ENCODE peak calls at places on chromosomes 12 and 14, in six cellular contexts. One of them, this sample, is unnamed.

GRCh38 chr12:28140404-28140803 is 49.9 kb upstream of the CCDC91 start:
- DNase-seq in A549: no peak
- DNase-seq in GM12878: no peak
- DNase-seq in H1: no peak
- DNase-seq in SK-N-SH: no peak
- DNase-seq in K562: no peak
- DNase-seq in this sample: no peak

GRCh38 chr12:107320031-107320928 is 226.9 kb upstream of the CRY1 start:
- DNase-seq in A549: peak
- DNase-seq in GM12878: no peak
- DNase-seq in H1: peak
- DNase-seq in SK-N-SH: peak
- DNase-seq in K562: no peak
- DNase-seq in this sample: peak

GRCh38 chr12:107304588-107305532 is 211.5 kb upstream of the CRY1 start:
- DNase-seq in A549: no peak
- DNase-seq in GM12878: no peak
- DNase-seq in H1: no peak
- DNase-seq in SK-N-SH: no peak
- DNase-seq in K562: no peak
- DNase-seq in this sample: no peak

GRCh38 chr12:130752692-130753230 is 36.7 kb upstream of the RIMBP2 start:
- DNase-seq in A549: no peak
- DNase-seq in GM12878: no peak
- DNase-seq in H1: peak
- DNase-seq in SK-N-SH: peak
- DNase-seq in K562: no peak
- DNase-seq in this sample: no peak

GRCh38 chr12:28223853-28224252 is 33.6 kb downstream of the CCDC91 start:
- DNase-seq in A549: no peak
- DNase-seq in GM12878: no peak
- DNase-seq in H1: no peak
- DNase-seq in SK-N-SH: no peak
- DNase-seq in K562: no peak
- DNase-seq in this sample: no peak

GRCh38 chr14:79584679-79585078 is 626.6 kb downstream of the DIO2 start:
- DNase-seq in A549: no peak
- DNase-seq in GM12878: no peak
- DNase-seq in H1: no peak
- DNase-seq in SK-N-SH: no peak
- DNase-seq in K562: no peak
- DNase-seq in this sample: no peak

GRCh38 chr12:48003226-48004038 is 844 bp downstream of the COL2A1 start:
- DNase-seq in A549: peak
- DNase-seq in GM12878: no peak
- DNase-seq in H1: no peak
- DNase-seq in SK-N-SH: no peak
- DNase-seq in K562: no peak
- DNase-seq in this sample: no peak

GRCh38 chr12:123078114-123078465 is 72.8 kb downstream of the PITPNM2 start:
- DNase-seq in A549: no peak
- DNase-seq in GM12878: no peak
- DNase-seq in H1: no peak
- DNase-seq in SK-N-SH: peak
- DNase-seq in K562: no peak
- DNase-seq in this sample: no peak

GRCh38 chr12:52313461-52313860 is 7.7 kb downstream of the KRT83 start:
- DNase-seq in A549: no peak
- DNase-seq in GM12878: no peak
- DNase-seq in H1: no peak
- DNase-seq in SK-N-SH: no peak
- DNase-seq in K562: no peak
- DNase-seq in this sample: no peak

GRCh38 chr12:89695830-89696229 is 12.8 kb downstream of the ATP2B1 start:
- DNase-seq in A549: no peak
- DNase-seq in GM12878: no peak
- DNase-seq in H1: no peak
- DNase-seq in SK-N-SH: no peak
- DNase-seq in K562: no peak
- DNase-seq in this sample: no peak

GRCh38 chr14:102898298-102898697 is 24.2 kb upstream of the AMN start:
- DNase-seq in A549: no peak
- DNase-seq in GM12878: no peak
- DNase-seq in H1: no peak
- DNase-seq in SK-N-SH: no peak
- DNase-seq in K562: no peak
- DNase-seq in this sample: no peak

GRCh38 chr14:103256406-103256805 is 77.6 kb upstream of the EIF5 start:
- DNase-seq in A549: no peak
- DNase-seq in GM12878: no peak
- DNase-seq in H1: peak
- DNase-seq in SK-N-SH: no peak
- DNase-seq in K562: no peak
- DNase-seq in this sample: no peak

GRCh38 chr12:124698211-124698997 is 131.0 kb upstream of the NCOR2 start:
- DNase-seq in A549: no peak
- DNase-seq in GM12878: no peak
- DNase-seq in H1: no peak
- DNase-seq in SK-N-SH: no peak
- DNase-seq in K562: no peak
- DNase-seq in this sample: no peak

GRCh38 chr12:128726866-128727265 is 96.9 kb downstream of the SLC15A4 start:
- DNase-seq in A549: no peak
- DNase-seq in GM12878: no peak
- DNase-seq in H1: no peak
- DNase-seq in SK-N-SH: no peak
- DNase-seq in K562: no peak
- DNase-seq in this sample: no peak

GRCh38 chr14:39372656-39373055 is 59.6 kb downstream of the FBXO33 start:
- DNase-seq in A549: no peak
- DNase-seq in GM12878: no peak
- DNase-seq in H1: no peak
- DNase-seq in SK-N-SH: no peak
- DNase-seq in K562: no peak
- DNase-seq in this sample: no peak

GRCh38 chr14:52455291-52456088 is 96.8 kb downstream of the TXNDC16 start:
- DNase-seq in A549: no peak
- DNase-seq in GM12878: no peak
- DNase-seq in H1: no peak
- DNase-seq in SK-N-SH: no peak
- DNase-seq in K562: no peak
- DNase-seq in this sample: no peak

GRCh38 chr12:68883151-68883550 is 49.8 kb downstream of the CPM start:
- DNase-seq in A549: no peak
- DNase-seq in GM12878: no peak
- DNase-seq in H1: no peak
- DNase-seq in SK-N-SH: no peak
- DNase-seq in K562: no peak
- DNase-seq in this sample: no peak

GRCh38 chr12:124857921-124858461 is 5.7 kb downstream of the SCARB1 start:
- DNase-seq in A549: no peak
- DNase-seq in GM12878: no peak
- DNase-seq in H1: no peak
- DNase-seq in SK-N-SH: no peak
- DNase-seq in K562: no peak
- DNase-seq in this sample: no peak

GRCh38 chr12:107564946-107565345 is 120.7 kb upstream of the PWP1 start:
- DNase-seq in A549: no peak
- DNase-seq in GM12878: no peak
- DNase-seq in H1: no peak
- DNase-seq in SK-N-SH: no peak
- DNase-seq in K562: no peak
- DNase-seq in this sample: peak

GRCh38 chr14:70665448-70666363 is 24.0 kb downstream of the TTC9 start:
- DNase-seq in A549: peak
- DNase-seq in GM12878: peak
- DNase-seq in H1: no peak
- DNase-seq in SK-N-SH: no peak
- DNase-seq in K562: no peak
- DNase-seq in this sample: no peak

GRCh38 chr12:111745201-111745600 is 21.5 kb upstream of the ALDH2 start:
- DNase-seq in A549: no peak
- DNase-seq in GM12878: no peak
- DNase-seq in H1: no peak
- DNase-seq in SK-N-SH: no peak
- DNase-seq in K562: no peak
- DNase-seq in this sample: no peak

GRCh38 chr12:40137252-40137651 is 31.4 kb upstream of the SLC2A13 start:
- DNase-seq in A549: no peak
- DNase-seq in GM12878: no peak
- DNase-seq in H1: no peak
- DNase-seq in SK-N-SH: no peak
- DNase-seq in K562: no peak
- DNase-seq in this sample: no peak

GRCh38 chr14:105023144-105023543 is 2.3 kb upstream of the CDCA4 start:
- DNase-seq in A549: no peak
- DNase-seq in GM12878: no peak
- DNase-seq in H1: no peak
- DNase-seq in SK-N-SH: no peak
- DNase-seq in K562: no peak
- DNase-seq in this sample: no peak

GRCh38 chr12:91311081-91311480 is 128.5 kb upstream of the DCN start:
- DNase-seq in A549: no peak
- DNase-seq in GM12878: no peak
- DNase-seq in H1: no peak
- DNase-seq in SK-N-SH: no peak
- DNase-seq in K562: no peak
- DNase-seq in this sample: no peak

GRCh38 chr12:91309450-91309849 is 126.8 kb upstream of the DCN start:
- DNase-seq in A549: no peak
- DNase-seq in GM12878: no peak
- DNase-seq in H1: no peak
- DNase-seq in SK-N-SH: no peak
- DNase-seq in K562: no peak
- DNase-seq in this sample: no peak

DNA sequence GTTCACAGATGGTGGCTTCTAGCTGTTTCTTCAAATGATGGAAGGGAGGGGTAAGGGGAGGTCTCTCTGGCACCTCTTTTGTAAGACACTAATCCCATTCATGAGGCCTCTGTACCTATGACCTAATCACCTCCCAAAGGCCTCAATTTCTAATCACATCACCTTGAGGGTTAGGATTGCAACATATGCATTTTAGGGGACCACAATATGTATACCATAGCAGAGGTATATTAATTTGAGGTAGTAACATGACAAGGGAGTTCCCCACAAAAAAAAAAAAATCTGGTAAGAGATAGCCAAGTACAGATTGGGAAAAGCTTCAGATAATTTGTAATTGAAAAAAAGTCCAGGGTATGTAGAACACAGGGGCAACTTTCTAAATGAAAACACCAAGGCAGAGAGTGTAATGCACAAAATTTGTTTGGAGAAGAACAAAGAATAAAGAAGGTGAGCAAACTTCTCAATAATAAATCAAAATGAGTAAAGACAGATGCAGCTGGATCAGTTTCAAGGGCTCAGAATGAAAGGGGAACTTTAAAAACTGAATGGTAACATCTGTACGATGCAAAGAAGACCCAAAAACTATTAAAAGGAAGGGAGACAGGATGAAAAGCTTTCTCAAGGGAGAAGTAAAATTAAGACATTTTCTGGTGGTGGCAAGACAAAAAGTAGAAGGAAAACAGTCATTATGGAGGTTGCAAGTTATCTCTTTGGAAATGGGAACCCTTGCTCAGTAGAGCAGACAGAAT is 125.5 kb upstream of the DCN start:
- DNase-seq in A549: no peak
- DNase-seq in GM12878: no peak
- DNase-seq in H1: no peak
- DNase-seq in SK-N-SH: no peak
- DNase-seq in K562: no peak
- DNase-seq in this sample: no peak
- TF ChIP-seq CHD2 in A549: no peak
- TF ChIP-seq CHD2 in GM12878: no peak
- TF ChIP-seq CHD2 in H1: no peak
- TF ChIP-seq CHD2 in SK-N-SH: no peak
- TF ChIP-seq CHD2 in K562: no peak
- TF ChIP-seq CHD2 in this sample: no peak

GRCh38 chr12:572532-572899 is 90.7 kb downstream of the NINJ2 start:
- DNase-seq in A549: no peak
- DNase-seq in GM12878: no peak
- DNase-seq in H1: no peak
- DNase-seq in SK-N-SH: no peak
- DNase-seq in K562: no peak
- DNase-seq in this sample: peak

GRCh38 chr12:571795-572531 is 91.3 kb downstream of the NINJ2 start:
- DNase-seq in A549: peak
- DNase-seq in GM12878: no peak
- DNase-seq in H1: no peak
- DNase-seq in SK-N-SH: no peak
- DNase-seq in K562: no peak
- DNase-seq in this sample: peak

GRCh38 chr12:575129-575502 is 88.1 kb downstream of the NINJ2 start:
- DNase-seq in A549: no peak
- DNase-seq in GM12878: no peak
- DNase-seq in H1: no peak
- DNase-seq in SK-N-SH: no peak
- DNase-seq in K562: no peak
- DNase-seq in this sample: no peak

GRCh38 chr12:574475-575128 is 88.6 kb downstream of the NINJ2 start:
- DNase-seq in A549: no peak
- DNase-seq in GM12878: no peak
- DNase-seq in H1: no peak
- DNase-seq in SK-N-SH: no peak
- DNase-seq in K562: no peak
- DNase-seq in this sample: peak

DNA sequence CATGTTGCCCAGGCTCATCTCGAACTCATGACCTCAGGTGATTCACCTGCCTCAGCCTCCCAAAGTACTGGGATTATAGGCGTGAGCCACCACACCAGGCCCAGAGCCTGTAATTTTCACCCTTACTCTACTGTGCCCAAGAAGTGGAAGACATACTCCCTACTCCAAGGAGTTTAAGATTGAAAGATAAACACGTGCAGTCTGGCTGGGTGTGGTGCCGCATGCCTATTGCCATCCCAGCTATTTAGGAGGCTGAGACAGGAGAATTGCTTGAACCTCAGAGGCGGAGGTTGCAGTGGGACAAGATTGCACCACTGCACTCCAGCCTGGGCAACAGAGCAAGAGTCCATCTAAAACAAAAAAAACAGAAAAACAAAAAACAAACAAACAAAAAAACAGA is 90.0 kb downstream of the NINJ2 start:
- DNase-seq in A549: no peak
- DNase-seq in GM12878: no peak
- DNase-seq in H1: no peak
- DNase-seq in SK-N-SH: no peak
- DNase-seq in K562: no peak
- DNase-seq in this sample: no peak
- TF ChIP-seq CHD2 in A549: no peak
- TF ChIP-seq CHD2 in GM12878: no peak
- TF ChIP-seq CHD2 in H1: no peak
- TF ChIP-seq CHD2 in SK-N-SH: no peak
- TF ChIP-seq CHD2 in K562: no peak
- TF ChIP-seq CHD2 in this sample: no peak

GRCh38 chr14:57391609-57392195 is 1.3 kb downstream of the NAA30 start:
- DNase-seq in A549: no peak
- DNase-seq in GM12878: no peak
- DNase-seq in H1: no peak
- DNase-seq in SK-N-SH: peak
- DNase-seq in K562: no peak
- DNase-seq in this sample: no peak
- TF ChIP-seq CHD2 in A549: no peak
- TF ChIP-seq CHD2 in GM12878: no peak
- TF ChIP-seq CHD2 in H1: no peak
- TF ChIP-seq CHD2 in SK-N-SH: no peak
- TF ChIP-seq CHD2 in K562: no peak
- TF ChIP-seq CHD2 in this sample: no peak

GRCh38 chr14:90644882-90645281 is 171.3 kb downstream of the TTC7B start:
- DNase-seq in A549: no peak
- DNase-seq in GM12878: no peak
- DNase-seq in H1: no peak
- DNase-seq in SK-N-SH: no peak
- DNase-seq in K562: no peak
- DNase-seq in this sample: peak
- TF ChIP-seq CHD2 in A549: no peak
- TF ChIP-seq CHD2 in GM12878: no peak
- TF ChIP-seq CHD2 in H1: no peak
- TF ChIP-seq CHD2 in SK-N-SH: no peak
- TF ChIP-seq CHD2 in K562: no peak
- TF ChIP-seq CHD2 in this sample: no peak